ENCODE peak calls at places on chromosomes 7 and 10, in ten cellular contexts. E is fibroblast of lung, R is PC-9, L is A549, X is trophoblast cell, V is GM23338, B is OCI-LY7, Z is MM.1S, J is neuronal stem cell, U is HCT116. N is an unnamed sample.

GRCh38 chr7:24981544-24981951 is 1.6 kb upstream of the OSBPL3 start:
- DNase-seq in E (peak; percentile 79), R (peak; percentile 68), L (peak; percentile 48), X (peak; percentile 31), V (peak; percentile 50), B (peak; percentile 27), Z (peak; percentile 60), J (no peak), U (no peak), N (peak; percentile 73)

GRCh38 chr10:6203331-6204062 is 765 bp downstream of the PFKFB3 start:
- DNase-seq in E (peak; percentile 56), R (no peak), L (peak; percentile 80), X (no peak), V (peak; percentile 81), B (peak; percentile 84), Z (peak; percentile 54), J (peak; percentile 82), U (no peak), N (peak; percentile 87)

GRCh38 chr7:24963218-24963617 is 16.8 kb downstream of the OSBPL3 start:
- DNase-seq in E (peak; percentile 79), R (no peak), L (no peak), X (no peak), V (no peak), B (peak; percentile 77), Z (peak; percentile 93), J (no peak), U (no peak), N (no peak)

GRCh38 chr10:85851300-85851699 is 515.3 kb downstream of the GRID1 start:
- DNase-seq in E (peak; percentile 82), R (peak; percentile 38), L (peak; percentile 9), X (no peak), V (no peak), B (no peak), Z (no peak), J (no peak), U (peak; percentile 7), N (peak; percentile 25)

GRCh38 chr10:132294561-132295320 is 13.0 kb downstream of the STK32C start:
- DNase-seq in E (no peak), R (no peak), L (no peak), X (no peak), V (peak; percentile 69), B (no peak), Z (no peak), J (peak; percentile 64), U (no peak), N (no peak)

GRCh38 chr10:118308664-118309063 is 33.5 kb downstream of the FAM204A start:
- DNase-seq in E (no peak), R (no peak), L (no peak), X (peak; percentile 11), V (peak; percentile 39), B (no peak), Z (no peak), J (no peak), U (no peak), N (no peak)

GRCh38 chr10:14219411-14219810 is 111.3 kb downstream of the FRMD4A start:
- DNase-seq in E (peak; percentile 72), R (no peak), L (no peak), X (no peak), V (no peak), B (no peak), Z (no peak), J (no peak), U (no peak), N (no peak)

GRCh38 chr10:91907914-91908357 is 1.4 kb downstream of the FGFBP3 start:
- DNase-seq in E (peak; percentile 30), R (no peak), L (peak; percentile 29), X (no peak), V (peak; percentile 56), B (no peak), Z (no peak), J (no peak), U (no peak), N (peak; percentile 35)

GRCh38 chr7:89085580-89085979 is 290.0 kb upstream of the TEX47 start:
- DNase-seq in E (no peak), R (no peak), L (no peak), X (no peak), V (no peak), B (no peak), Z (no peak), J (no peak), U (no peak), N (no peak)

GRCh38 chr7:150903627-150904026 is 51.3 kb downstream of the AOC1 start:
- DNase-seq in E (peak; percentile 78), R (peak; percentile 64), L (peak; percentile 15), X (no peak), V (no peak), B (no peak), Z (no peak), J (no peak), U (no peak), N (no peak)

DNA sequence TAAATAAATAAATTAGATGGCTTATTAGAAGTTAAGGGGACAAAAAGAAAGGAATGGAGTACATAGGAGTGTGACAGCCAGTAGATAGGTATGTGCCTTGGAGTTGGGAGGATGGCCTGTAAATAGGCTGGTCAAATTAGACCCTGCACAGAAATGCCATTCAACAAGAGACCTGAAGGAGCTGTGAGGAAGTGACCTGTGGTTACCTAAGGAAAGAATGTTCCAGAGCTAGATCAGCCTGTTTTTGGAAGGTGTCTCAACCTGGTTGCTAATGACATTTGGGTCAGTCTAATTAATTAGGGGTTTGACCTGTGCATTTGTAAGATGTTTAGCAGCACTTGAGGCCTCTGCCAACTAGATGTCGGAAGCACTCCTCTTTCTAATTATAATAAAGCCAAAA is 315.3 kb upstream of the PLXDC2 start:
- DNase-seq in E (no peak), R (peak; percentile 43), L (no peak), X (peak; percentile 31), V (no peak), B (no peak), Z (no peak), J (no peak), U (no peak), N (no peak)
- H3K4me2 ChIP-seq in E (no peak overlapping the region), R (no peak overlapping the region), L (no peak overlapping the region), X (no peak overlapping the region), V (no peak overlapping the region), B (no peak overlapping the region), Z (no peak overlapping the region), J (no peak overlapping the region), U (no peak overlapping the region), N (no peak overlapping the region)

GRCh38 chr7:101589976-101590662 is 39.0 kb downstream of the MYL10 start:
- DNase-seq in E (no peak), R (no peak), L (no peak), X (no peak), V (no peak), B (no peak), Z (no peak), J (no peak), U (no peak), N (no peak)

GRCh38 chr7:101590663-101591435 is 38.2 kb downstream of the MYL10 start:
- DNase-seq in E (no peak), R (no peak), L (no peak), X (no peak), V (no peak), B (no peak), Z (no peak), J (no peak), U (no peak), N (no peak)

GRCh38 chr7:101588131-101588935 is 40.8 kb downstream of the MYL10 start:
- DNase-seq in E (no peak), R (no peak), L (no peak), X (no peak), V (no peak), B (no peak), Z (no peak), J (no peak), U (no peak), N (no peak)

GRCh38 chr7:101586971-101587370 is 42.1 kb downstream of the MYL10 start:
- DNase-seq in E (no peak), R (no peak), L (no peak), X (no peak), V (no peak), B (no peak), Z (no peak), J (no peak), U (no peak), N (no peak)

GRCh38 chr7:101589052-101589451 is 40.0 kb downstream of the MYL10 start:
- DNase-seq in E (no peak), R (no peak), L (no peak), X (no peak), V (no peak), B (no peak), Z (no peak), J (no peak), U (no peak), N (no peak)
- H3K4me2 ChIP-seq in E (no peak overlapping the region), R (no peak overlapping the region), L (no peak overlapping the region), X (no peak overlapping the region), V (no peak overlapping the region), B (no peak overlapping the region), Z (no peak overlapping the region), J (no peak overlapping the region), U (no peak overlapping the region), N (no peak overlapping the region)

DNA sequence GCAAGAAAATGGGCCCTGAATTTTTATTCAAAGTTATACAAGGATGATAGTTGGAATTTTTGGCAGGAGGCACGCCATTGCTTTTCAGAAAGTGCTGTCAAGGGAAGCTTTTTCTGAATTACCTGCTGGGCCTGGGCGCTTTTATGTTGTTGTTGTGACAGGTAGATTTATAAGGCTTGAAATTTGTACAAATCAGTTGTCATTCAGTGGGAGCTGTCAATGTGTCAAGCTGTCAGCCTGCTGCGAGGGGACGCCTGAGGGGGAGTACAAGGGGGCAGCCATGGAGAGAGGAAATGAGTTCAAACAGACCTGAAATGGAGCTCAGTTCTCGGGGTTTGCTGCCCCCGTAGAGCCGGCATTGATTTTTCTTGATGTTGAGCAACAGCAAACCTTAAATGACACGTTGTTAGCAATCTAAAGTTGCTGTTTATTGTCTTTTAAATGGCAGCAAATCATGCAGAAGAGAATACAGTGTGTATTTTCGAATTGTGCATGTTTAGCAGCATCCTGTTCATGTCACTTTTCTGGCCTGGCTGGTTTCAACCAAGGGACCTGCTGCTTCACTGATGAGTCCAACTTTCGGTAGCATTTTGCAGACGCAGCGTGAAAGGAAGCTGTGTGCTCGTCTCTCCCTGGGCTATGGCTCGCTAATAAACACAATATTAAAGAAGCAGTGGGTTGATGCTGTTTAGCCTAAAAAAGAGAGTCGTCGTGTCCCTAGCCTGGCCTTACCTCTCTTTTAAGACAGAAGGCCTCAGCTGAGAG is 166.4 kb downstream of the LRMDA start:
- DNase-seq in E (no peak), R (no peak), L (no peak), X (no peak), V (no peak), B (no peak), Z (no peak), J (no peak), U (no peak), N (no peak)
- H3K4me2 ChIP-seq in E (no peak overlapping the region), R (no peak overlapping the region), L (no peak overlapping the region), X (no peak overlapping the region), V (peak overlapping the region; percentile 74), B (no peak overlapping the region), Z (no peak overlapping the region), J (no peak overlapping the region), U (no peak overlapping the region), N (no peak overlapping the region)

DNA sequence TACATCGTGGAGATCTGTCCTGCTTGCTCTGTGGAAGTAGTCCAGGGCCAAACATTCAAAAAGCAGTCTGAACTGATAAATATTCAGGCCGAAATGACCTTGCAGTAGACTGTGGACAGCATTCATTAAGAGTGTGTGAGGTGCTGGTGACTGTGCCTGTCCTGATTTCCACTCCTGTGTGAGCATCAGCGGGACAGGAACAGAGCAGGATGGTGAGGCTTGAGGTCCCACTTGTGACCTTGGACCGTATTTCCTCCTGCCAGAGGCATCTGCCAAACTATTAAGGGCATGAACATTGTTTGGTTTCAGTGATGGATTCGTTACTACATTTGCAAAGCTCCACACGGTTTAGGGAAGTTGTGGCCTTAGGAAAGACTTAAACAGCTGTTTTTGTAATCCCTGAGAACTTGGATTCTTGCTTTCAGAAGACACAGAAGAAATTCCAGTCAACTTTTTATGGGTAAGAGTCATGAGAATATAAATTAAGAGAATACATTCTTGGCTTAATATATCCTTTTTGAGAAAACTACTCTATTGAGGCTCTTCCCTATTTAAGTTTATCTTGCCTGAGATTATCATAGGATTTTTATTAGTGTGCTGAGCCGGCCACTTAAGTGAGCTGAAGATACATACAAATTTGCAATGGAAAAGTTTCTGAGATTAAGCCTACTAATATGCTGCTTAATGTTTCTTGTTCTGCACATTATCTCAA is 32.9 kb downstream of the CCNY start:
- DNase-seq in E (no peak), R (no peak), L (no peak), X (no peak), V (no peak), B (no peak), Z (no peak), J (no peak), U (no peak), N (no peak)
- H3K4me2 ChIP-seq in E (no peak overlapping the region), R (no peak overlapping the region), L (no peak overlapping the region), X (no peak overlapping the region), V (no peak overlapping the region), B (no peak overlapping the region), Z (no peak overlapping the region), J (no peak overlapping the region), U (no peak overlapping the region), N (peak overlapping the region; percentile 55)